ENCODE peak calls at places on chromosomes 6 and 20, in four cellular contexts. Y is IMR-90, M is H9, G is H1. X is an unnamed sample.

GRCh38 chr20:52490715-52491430 is 299.3 kb upstream of the ZFP64 start:
- DNase-seq in G (no peak), Y (peak; percentile 98), M (no peak), X (peak; percentile 98)

GRCh38 chr6:153170511-153170910 is 39.4 kb upstream of the RGS17 start:
- DNase-seq in G (no peak), M (no peak), Y (peak; percentile 52), X (peak; percentile 71)

GRCh38 chr20:22686097-22686496 is 101.7 kb upstream of the FOXA2 start:
- DNase-seq in Y (peak; percentile 61), M (peak; percentile 84), G (peak; percentile 72), X (peak; percentile 72)

GRCh38 chr6:126939784-126940183 is 178.7 kb upstream of the RSPO3 start:
- DNase-seq in M (no peak), Y (no peak), G (no peak), X (no peak)

GRCh38 chr6:37047933-37048850 is 42.7 kb downstream of the FGD2 start:
- DNase-seq in M (no peak), G (no peak), Y (no peak), X (no peak)

GRCh38 chr20:41509316-41509715 is 108.9 kb downstream of the CHD6 start:
- DNase-seq in Y (no peak), G (no peak), M (no peak), X (no peak)

GRCh38 chr6:13395272-13396237 is 67.2 kb upstream of the TBC1D7 start:
- DNase-seq in M (no peak), Y (peak; percentile 83), G (no peak), X (peak; percentile 77)

GRCh38 chr6:32692019-32692418 is 25.6 kb upstream of the HLA-DQB1 start:
- DNase-seq in G (no peak), M (peak; percentile 52), Y (no peak), X (no peak)

GRCh38 chr20:53828673-53829085 is 235.0 kb upstream of the ZNF217 start:
- DNase-seq in G (no peak), M (no peak), Y (peak; percentile 95), X (peak; percentile 91)

GRCh38 chr6:35415065-35415880 is 36.9 kb upstream of the FANCE start:
- DNase-seq in M (peak; percentile 72), G (no peak), Y (peak; percentile 96), X (peak; percentile 90)

GRCh38 chr6:166032366-166033171 is 135.1 kb downstream of the TBXT start:
- DNase-seq in M (peak; percentile 76), Y (peak; percentile 90), G (peak; percentile 59), X (peak; percentile 97)

GRCh38 chr20:44532981-44533331 is 11.1 kb upstream of the SERINC3 start:
- DNase-seq in G (no peak), M (no peak), Y (peak; percentile 58), X (peak; percentile 56)

GRCh38 chr6:166058064-166058739 is 109.4 kb downstream of the TBXT start:
- DNase-seq in Y (peak; percentile 69), G (no peak), M (no peak), X (peak; percentile 13)

GRCh38 chr20:20373046-20373706 is 5.3 kb downstream of the INSM1 start:
- DNase-seq in Y (peak; percentile 26), G (no peak), M (no peak), X (no peak)

GRCh38 chr6:37860226-37860839 is 40.8 kb downstream of the ZFAND3 start:
- DNase-seq in G (no peak), M (no peak), Y (peak; percentile 65), X (peak; percentile 64)

GRCh38 chr6:2209226-2209809 is 36.1 kb downstream of the GMDS start:
- DNase-seq in G (peak; percentile 76), Y (peak; percentile 30), M (peak; percentile 81), X (peak; percentile 15)

GRCh38 chr20:21435576-21435975 is 38.2 kb upstream of the NKX2-4 start:
- DNase-seq in M (no peak), G (no peak), Y (no peak), X (no peak)

GRCh38 chr6:62492192-62492822 is 206.3 kb upstream of the KHDRBS2 start:
- DNase-seq in G (no peak), Y (no peak), M (no peak), X (no peak)

GRCh38 chr6:9020001-9020400 is 584.7 kb upstream of the SLC35B3 start:
- DNase-seq in G (no peak), M (no peak), Y (no peak), X (no peak)

GRCh38 chr6:44034391-44034861 is 92.8 kb downstream of the MRPL14 start:
- DNase-seq in M (no peak), Y (no peak), G (no peak), X (no peak)

GRCh38 chr20:14631011-14631410 is 293.6 kb upstream of the FLRT3 start:
- DNase-seq in M (no peak), Y (no peak), G (no peak), X (no peak)

GRCh38 chr6:149860513-149860833 is 3.7 kb downstream of the LRP11 start:
- DNase-seq in G (no peak), Y (no peak), M (no peak), X (no peak)

GRCh38 chr6:134379086-134379485 is 61.2 kb upstream of the SGK1 start:
- DNase-seq in M (peak; percentile 79), G (peak; percentile 54), Y (no peak), X (no peak)

GRCh38 chr6:109794201-109794926 is 103.3 kb downstream of the FIG4 start:
- DNase-seq in M (no peak), G (no peak), Y (peak; percentile 88), X (peak; percentile 66)

GRCh38 chr6:143325379-143326140 is 124.9 kb downstream of the ADAT2 start:
- DNase-seq in G (no peak), M (no peak), Y (peak; percentile 39), X (peak; percentile 35)

GRCh38 chr6:118844915-118845314 is 49.0 kb upstream of the ASF1A start:
- DNase-seq in Y (peak; percentile 35), M (no peak), G (no peak), X (no peak)
- H2AFZ ChIP-seq in Y (no peak overlapping the region), M (no peak overlapping the region), G (no peak overlapping the region), X (no peak overlapping the region)

GRCh38 chr6:3753228-3753795 is 1.8 kb upstream of the PXDC1 start:
- DNase-seq in G (no peak), M (no peak), Y (no peak), X (peak; percentile 80)

GRCh38 chr6:3757241-3757641 is 5.7 kb upstream of the PXDC1 start:
- DNase-seq in Y (no peak), G (no peak), M (no peak), X (no peak)

GRCh38 chr6:3758842-3759144 is 7.3 kb upstream of the PXDC1 start:
- DNase-seq in Y (no peak), M (no peak), G (no peak), X (no peak)

GRCh38 chr6:3756516-3757010 is 5.0 kb upstream of the PXDC1 start:
- DNase-seq in M (no peak), Y (no peak), G (no peak), X (no peak)

DNA sequence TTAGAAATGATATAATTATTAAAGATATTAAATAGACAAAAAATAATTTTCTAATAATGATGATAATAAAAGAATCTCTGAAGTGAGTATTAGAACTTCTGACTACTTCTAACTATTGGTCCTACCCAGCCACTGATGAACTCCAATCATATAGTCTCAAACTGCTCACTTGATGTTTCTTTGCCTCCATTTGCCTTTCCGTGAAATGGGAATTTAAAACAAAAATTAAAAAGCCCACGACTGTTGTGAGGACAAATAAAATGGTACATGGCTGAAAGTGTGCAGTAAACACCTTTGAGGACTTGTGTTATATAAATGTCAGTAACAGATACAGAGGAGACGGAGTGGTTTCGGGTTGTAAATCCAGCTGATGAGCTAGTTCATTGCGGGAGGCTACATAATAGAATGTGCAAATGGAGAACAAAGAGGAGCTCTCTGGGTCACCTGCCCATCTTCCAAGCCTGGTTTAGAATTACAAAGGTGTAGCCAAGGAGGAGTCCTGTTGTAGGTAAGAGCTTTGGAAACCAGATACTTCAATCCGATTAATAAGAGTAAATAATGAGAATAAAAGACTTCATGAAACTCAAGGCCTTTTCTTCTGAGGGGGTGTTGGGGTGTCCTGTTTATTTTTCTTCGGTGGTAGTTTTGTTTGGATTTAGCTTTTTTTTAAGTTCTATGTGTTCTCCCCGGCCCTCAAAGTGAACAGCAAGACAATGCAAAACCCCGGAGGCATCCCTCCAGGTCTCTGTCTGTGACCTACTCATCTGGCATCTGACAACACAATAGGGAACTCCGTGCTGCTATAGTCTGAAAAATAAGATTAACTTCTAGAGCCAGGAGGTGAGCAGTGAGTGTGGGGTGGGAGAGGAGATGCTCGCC is 4.4 kb upstream of the PXDC1 start:
- DNase-seq in G (no peak), M (peak; percentile 61), Y (no peak), X (no peak)
- H2AK5ac ChIP-seq in G (no peak overlapping the region), M (no peak overlapping the region), Y (no peak overlapping the region), X (no peak overlapping the region)

GRCh38 chr6:30880563-30881252 is 3.6 kb upstream of the DDR1 start:
- DNase-seq in G (peak; percentile 85), M (peak; percentile 86), Y (no peak), X (no peak)
- H3K4me1 ChIP-seq in G (peaks cover 50% of the 10 kb centered on the region), M (peaks cover 9% of the 10 kb centered on the region), Y (peaks cover 31% of the 10 kb centered on the region), X (peaks cover 43% of the 10 kb centered on the region)

GRCh38 chr6:90186637-90187361 is 109.8 kb downstream of the BACH2 start:
- DNase-seq in M (no peak), Y (no peak), G (no peak), X (no peak)
- H2AFZ ChIP-seq in M (no peak overlapping the region), Y (no peak overlapping the region), G (no peak overlapping the region), X (no peak overlapping the region)

GRCh38 chr20:36308318-36308710 is 2.2 kb downstream of the DLGAP4 start:
- DNase-seq in M (no peak), Y (no peak), G (no peak), X (no peak)
- H2AK5ac ChIP-seq in M (no peak overlapping the region), Y (no peak overlapping the region), G (no peak overlapping the region), X (no peak overlapping the region)

DNA sequence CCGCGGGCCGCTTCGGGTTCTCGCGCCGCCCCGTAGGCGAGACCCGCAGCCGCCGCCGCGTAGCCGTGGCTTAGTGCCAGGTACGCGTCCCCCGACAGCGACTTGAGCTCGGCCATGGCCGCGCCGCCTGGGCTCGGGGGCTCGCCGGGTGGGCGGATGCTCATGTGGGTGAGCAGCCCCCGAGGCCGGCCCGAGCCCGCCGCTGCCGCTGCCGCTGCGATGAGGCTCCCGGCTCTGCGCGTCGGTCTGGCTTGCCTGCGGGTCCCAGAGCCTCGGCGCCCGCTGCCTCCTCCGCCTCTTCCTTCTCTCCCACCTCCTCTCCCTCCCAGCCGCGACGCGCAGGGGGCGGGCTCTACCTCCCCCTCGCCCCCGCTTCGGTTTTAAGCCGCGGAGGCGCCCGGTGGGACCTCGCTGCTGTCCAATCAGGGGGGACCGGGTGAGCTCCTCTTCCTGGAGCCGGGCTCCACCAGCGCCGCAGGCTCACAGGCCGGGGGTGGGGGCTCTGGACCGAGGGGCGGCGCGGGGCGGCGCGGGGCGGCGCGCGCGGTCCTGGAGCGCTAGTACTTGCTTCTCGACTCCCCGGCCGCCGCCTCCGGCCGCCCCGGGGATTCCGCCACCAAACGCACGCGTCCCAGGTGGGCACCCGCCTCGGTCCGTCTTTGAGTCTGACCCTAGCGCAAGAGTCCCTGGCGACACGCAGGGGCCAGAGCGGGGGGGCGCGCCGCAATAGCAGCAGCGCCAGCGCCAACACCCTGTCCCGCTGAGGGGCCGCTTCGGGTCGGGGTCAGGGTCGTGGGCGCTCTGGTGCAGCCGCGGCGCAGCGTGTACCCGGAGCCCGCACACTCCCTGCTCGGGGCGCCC is at the start of gene BHLHE23:
- DNase-seq in M (peak; percentile 86), G (peak; percentile 75), Y (no peak), X (no peak)
- H3K4me1 ChIP-seq in M (peaks cover 2% of the 10 kb centered on the region), G (peaks cover 34% of the 10 kb centered on the region), Y (no peaks in the 10 kb centered on the region), X (peaks cover 38% of the 10 kb centered on the region)

DNA sequence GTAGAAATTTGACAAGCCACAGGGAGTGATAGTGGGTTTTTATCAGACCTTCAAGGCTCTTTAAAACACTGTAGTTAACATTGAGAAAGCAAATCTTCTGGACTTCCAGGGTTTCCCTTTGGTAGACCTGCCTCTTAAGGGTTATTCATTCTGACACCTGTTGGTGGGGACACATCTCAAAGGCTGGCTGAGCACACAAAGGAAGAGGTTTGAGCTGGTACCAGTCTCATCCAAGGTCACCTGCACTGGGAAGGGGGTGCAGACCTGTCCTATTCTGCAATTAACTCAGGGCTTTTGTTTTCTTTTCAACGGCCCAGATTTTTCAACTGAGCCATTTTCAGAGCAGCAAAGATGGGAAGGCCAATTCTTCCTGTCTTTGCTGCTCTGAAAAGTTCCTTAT is 45.6 kb downstream of the EDN1 start:
- DNase-seq in M (no peak), G (no peak), Y (no peak), X (no peak)
- H2AFZ ChIP-seq in M (no peak overlapping the region), G (no peak overlapping the region), Y (no peak overlapping the region), X (no peak overlapping the region)